ENCODE peak calls at places on chromosome 12, in nine cellular contexts. X is DND-41; B is endodermal cell; M is GM06990; K is progenitor cell of endocrine pancreas; A is astrocyte; F is fibroblast of lung; Z is CD4-positive, alpha-beta T cell; I is tibial nerve. E is an unnamed sample.

GRCh38 chr12:42119085-42119633 is 25.5 kb downstream of the GXYLT1 start:
- DNase-seq in X (no peak), M (no peak), I (no peak), Z (no peak), F (peak; percentile 90), K (no peak), A (peak; percentile 82), B (no peak), E (no peak)

GRCh38 chr12:25578739-25579138 is 25.7 kb upstream of the LMNTD1 start:
- DNase-seq in M (no peak), K (no peak), A (no peak), Z (no peak), B (no peak), I (no peak), X (no peak), F (no peak), E (no peak)

GRCh38 chr12:33817713-33818112 is 204.6 kb upstream of the ALG10 start:
- DNase-seq in Z (no peak), A (no peak), B (no peak), I (no peak), F (no peak), K (no peak), X (no peak), M (no peak), E (no peak)

GRCh38 chr12:55653031-55653430 is 16.3 kb downstream of the OR10P1 start:
- DNase-seq in I (no peak), K (no peak), M (no peak), A (no peak), F (no peak), X (no peak), Z (no peak), B (peak; percentile 22), E (no peak)

GRCh38 chr12:64825143-64826011 is 930 bp downstream of the TBC1D30 start:
- DNase-seq in X (no peak), B (peak; percentile 75), A (no peak), I (no peak), K (no peak), Z (no peak), F (no peak), M (peak; percentile 29), E (no peak)

GRCh38 chr12:53213348-53213747 is 6.3 kb upstream of the ITGB7 start:
- DNase-seq in Z (peak; percentile 80), X (peak; percentile 87), M (peak; percentile 67), A (peak; percentile 27), B (peak; percentile 98), I (peak; percentile 70), K (peak; percentile 82), F (peak; percentile 76), E (peak; percentile 98)

GRCh38 chr12:25518512-25518911 is 34.6 kb downstream of the LMNTD1 start:
- DNase-seq in M (no peak), B (no peak), I (no peak), F (no peak), X (no peak), Z (no peak), A (peak; percentile 77), K (no peak), E (no peak)

GRCh38 chr12:80165741-80166140 is 66.4 kb downstream of the OTOGL start:
- DNase-seq in M (no peak), Z (no peak), I (no peak), F (no peak), K (no peak), X (no peak), A (no peak), B (no peak), E (no peak)

GRCh38 chr12:94498073-94498472 is 38.4 kb upstream of the CEP83 start:
- DNase-seq in M (peak; percentile 6), X (peak; percentile 43), Z (no peak), I (no peak), F (no peak), A (no peak), K (no peak), B (peak; percentile 59), E (no peak)

GRCh38 chr12:123063535-123063934 is 83.1 kb downstream of the ARL6IP4 start:
- DNase-seq in Z (no peak), X (peak; percentile 36), I (no peak), B (peak; percentile 93), A (no peak), F (peak; percentile 32), M (no peak), K (no peak), E (no peak)

GRCh38 chr12:100348657-100349454 is 8.0 kb upstream of the SLC17A8 start:
- DNase-seq in A (peak; percentile 4), B (no peak), X (no peak), M (no peak), K (no peak), F (peak; percentile 44), Z (no peak), I (no peak), E (no peak)

GRCh38 chr12:71865166-71865713 is 25.7 kb downstream of the TBC1D15 start:
- DNase-seq in A (peak; percentile 93), M (no peak), B (no peak), K (no peak), I (no peak), F (peak; percentile 82), Z (no peak), X (no peak), E (peak; percentile 37)

GRCh38 chr12:115599251-115599811 is 678.2 kb downstream of the MED13L start:
- DNase-seq in B (peak; percentile 73), A (peak; percentile 62), M (no peak), X (no peak), K (peak; percentile 30), I (no peak), Z (no peak), F (no peak), E (no peak)

GRCh38 chr12:19440019-19440858 is 947 bp downstream of the AEBP2 start:
- DNase-seq in K (peak; percentile 53), Z (peak; percentile 42), F (peak; percentile 50), M (peak; percentile 80), I (peak; percentile 15), A (peak; percentile 27), X (peak; percentile 81), B (peak; percentile 87), E (no peak)

GRCh38 chr12:117986705-117987469 is 18.1 kb upstream of the KSR2 start:
- DNase-seq in M (no peak), F (no peak), K (no peak), B (no peak), X (no peak), A (peak; percentile 81), Z (no peak), I (no peak), E (no peak)

GRCh38 chr12:89671469-89671868 is 37.2 kb downstream of the ATP2B1 start:
- DNase-seq in K (no peak), X (no peak), I (no peak), Z (no peak), B (no peak), A (peak; percentile 90), F (peak; percentile 27), M (no peak), E (no peak)

GRCh38 chr12:107131832-107132616 is 38.7 kb upstream of the CRY1 start:
- DNase-seq in K (peak; percentile 11), Z (no peak), B (peak; percentile 78), A (peak; percentile 29), X (no peak), F (peak; percentile 70), I (no peak), M (no peak), E (no peak)

GRCh38 chr12:19572920-19573558 is 133.7 kb downstream of the AEBP2 start:
- DNase-seq in Z (no peak), B (peak; percentile 89), K (no peak), M (peak; percentile 15), F (peak; percentile 61), X (peak; percentile 59), I (no peak), A (peak; percentile 47), E (no peak)

GRCh38 chr12:7801460-7801859 is 12.3 kb downstream of the NANOG start:
- DNase-seq in F (no peak), Z (no peak), B (no peak), M (no peak), X (no peak), I (no peak), K (no peak), A (no peak), E (no peak)

GRCh38 chr12:7806863-7807487 is 17.8 kb downstream of the NANOG start:
- DNase-seq in A (peak; percentile 35), M (no peak), K (peak; percentile 70), X (peak; percentile 63), I (peak; percentile 51), F (peak; percentile 67), Z (peak; percentile 46), B (peak; percentile 98), E (peak; percentile 35)
- TF ChIP-seq CTCF in A (peak; percentile 97), M (peak; percentile 92), K (peak; percentile 99), X (peak; percentile 91), I (peak; percentile 58), F (peak; percentile 99), Z (peak; percentile 93), B (peak; percentile 100), E (peak; percentile 85)

GRCh38 chr12:22974865-22975264 is 349.9 kb downstream of the ETNK1 start:
- DNase-seq in I (no peak), K (no peak), X (no peak), Z (no peak), A (peak; percentile 94), M (no peak), F (peak; percentile 94), B (no peak), E (no peak)

GRCh38 chr12:22982635-22983034 is 357.7 kb downstream of the ETNK1 start:
- DNase-seq in K (no peak), M (no peak), X (no peak), B (no peak), F (no peak), I (no peak), A (no peak), Z (no peak), E (no peak)

GRCh38 chr12:22978962-22979361 is 354.0 kb downstream of the ETNK1 start:
- DNase-seq in M (no peak), F (peak; percentile 96), Z (no peak), I (no peak), X (no peak), A (peak; percentile 97), K (no peak), B (no peak), E (no peak)

GRCh38 chr12:22981711-22982110 is 356.7 kb downstream of the ETNK1 start:
- DNase-seq in I (no peak), F (peak; percentile 75), Z (no peak), X (no peak), K (no peak), A (no peak), M (no peak), B (no peak), E (no peak)

GRCh38 chr12:22979854-22980253 is 354.9 kb downstream of the ETNK1 start:
- DNase-seq in F (no peak), X (no peak), I (no peak), M (no peak), Z (no peak), B (no peak), K (no peak), A (no peak), E (no peak)
- TF ChIP-seq CTCF in F (no peak), X (no peak), I (no peak), M (no peak), Z (no peak), B (no peak), K (no peak), A (no peak), E (no peak)

GRCh38 chr12:113138826-113139225 is 3.3 kb upstream of the RASAL1 start:
- DNase-seq in X (no peak), K (no peak), M (no peak), Z (no peak), F (no peak), A (no peak), B (no peak), I (no peak), E (no peak)
- TF ChIP-seq CTCF in X (no peak), K (no peak), M (no peak), Z (no peak), F (no peak), A (no peak), B (no peak), I (no peak), E (no peak)

GRCh38 chr12:5556033-5556614 is 124.2 kb downstream of the NTF3 start:
- DNase-seq in Z (no peak), M (no peak), K (no peak), A (no peak), I (no peak), F (no peak), B (peak; percentile 91), X (peak; percentile 37), E (peak; percentile 30)
- TF ChIP-seq CTCF in Z (no peak), M (peak; percentile 55), K (peak; percentile 53), A (no peak), I (no peak), F (peak; percentile 22), B (peak; percentile 88), X (peak; percentile 67), E (peak; percentile 35)